ENCODE peak calls at places on chromosomes 3 and 15, in five cellular contexts. One of them, this sample, is unnamed.

GRCh38 chr15:56813995-56814394 is 80.7 kb upstream of the ZNF280D start:
- DNase-seq in activated T-helper 9 cell treated with anti-CD3 and anti-CD28 coated beads, Interleukin-2, amount 50 U/mL, for 16 hours: no peak
- DNase-seq in neural crest cell: no peak
- DNase-seq in mesenteric fat pad: no peak
- DNase-seq in substantia nigra: no peak
- DNase-seq in this sample: no peak

GRCh38 chr3:193861036-193861435 is 268.0 kb downstream of the OPA1 start:
- DNase-seq in activated T-helper 9 cell treated with anti-CD3 and anti-CD28 coated beads, Interleukin-2, amount 50 U/mL, for 16 hours: no peak
- DNase-seq in neural crest cell: no peak
- DNase-seq in mesenteric fat pad: no peak
- DNase-seq in substantia nigra: no peak
- DNase-seq in this sample: no peak

GRCh38 chr3:52197842-52198625 is at the start of gene ALAS1:
- DNase-seq in activated T-helper 9 cell treated with anti-CD3 and anti-CD28 coated beads, Interleukin-2, amount 50 U/mL, for 16 hours: peak; percentile 93
- DNase-seq in neural crest cell: peak; percentile 97
- DNase-seq in mesenteric fat pad: peak; percentile 98
- DNase-seq in substantia nigra: peak; percentile 80
- DNase-seq in this sample: peak; percentile 98

GRCh38 chr3:9316881-9317341 is 45.9 kb upstream of the THUMPD3 start:
- DNase-seq in activated T-helper 9 cell treated with anti-CD3 and anti-CD28 coated beads, Interleukin-2, amount 50 U/mL, for 16 hours: no peak
- DNase-seq in neural crest cell: peak; percentile 47
- DNase-seq in mesenteric fat pad: no peak
- DNase-seq in substantia nigra: peak; percentile 54
- DNase-seq in this sample: no peak

GRCh38 chr3:161577662-161578061 is 81.1 kb downstream of the OTOL1 start:
- DNase-seq in activated T-helper 9 cell treated with anti-CD3 and anti-CD28 coated beads, Interleukin-2, amount 50 U/mL, for 16 hours: no peak
- DNase-seq in neural crest cell: no peak
- DNase-seq in mesenteric fat pad: no peak
- DNase-seq in substantia nigra: no peak
- DNase-seq in this sample: no peak

GRCh38 chr15:98480858-98481257 is 167.5 kb upstream of the IGF1R start:
- DNase-seq in activated T-helper 9 cell treated with anti-CD3 and anti-CD28 coated beads, Interleukin-2, amount 50 U/mL, for 16 hours: no peak
- DNase-seq in neural crest cell: no peak
- DNase-seq in mesenteric fat pad: no peak
- DNase-seq in substantia nigra: no peak
- DNase-seq in this sample: peak; percentile 47

GRCh38 chr15:38843736-38844590 is 279.3 kb upstream of the RASGRP1 start:
- DNase-seq in activated T-helper 9 cell treated with anti-CD3 and anti-CD28 coated beads, Interleukin-2, amount 50 U/mL, for 16 hours: no peak
- DNase-seq in neural crest cell: no peak
- DNase-seq in mesenteric fat pad: no peak
- DNase-seq in substantia nigra: no peak
- DNase-seq in this sample: no peak

GRCh38 chr3:123522666-123523412 is 62.0 kb downstream of the HACD2 start:
- DNase-seq in activated T-helper 9 cell treated with anti-CD3 and anti-CD28 coated beads, Interleukin-2, amount 50 U/mL, for 16 hours: no peak
- DNase-seq in neural crest cell: no peak
- DNase-seq in mesenteric fat pad: no peak
- DNase-seq in substantia nigra: no peak
- DNase-seq in this sample: no peak

GRCh38 chr3:78462021-78462420 is 1305.8 kb downstream of the ROBO1 start:
- DNase-seq in activated T-helper 9 cell treated with anti-CD3 and anti-CD28 coated beads, Interleukin-2, amount 50 U/mL, for 16 hours: no peak
- DNase-seq in neural crest cell: no peak
- DNase-seq in mesenteric fat pad: no peak
- DNase-seq in substantia nigra: no peak
- DNase-seq in this sample: no peak

GRCh38 chr3:125110016-125110875 is 54.4 kb upstream of the HEG1 start:
- DNase-seq in activated T-helper 9 cell treated with anti-CD3 and anti-CD28 coated beads, Interleukin-2, amount 50 U/mL, for 16 hours: no peak
- DNase-seq in neural crest cell: no peak
- DNase-seq in mesenteric fat pad: no peak
- DNase-seq in substantia nigra: no peak
- DNase-seq in this sample: no peak

GRCh38 chr15:39976291-39977274 is 42.7 kb downstream of the EIF2AK4 start:
- DNase-seq in activated T-helper 9 cell treated with anti-CD3 and anti-CD28 coated beads, Interleukin-2, amount 50 U/mL, for 16 hours: peak; percentile 22
- DNase-seq in neural crest cell: peak; percentile 16
- DNase-seq in mesenteric fat pad: no peak
- DNase-seq in substantia nigra: peak; percentile 83
- DNase-seq in this sample: peak; percentile 67

This sample was measured in nephron progenitor cell.